ENCODE peak calls at places on chromosomes 5 and 9, in seven cellular contexts. V, T, L, S, K, C and R are unnamed samples.

GRCh38 chr5:100777680-100778281 is 125.3 kb downstream of the ST8SIA4 start:
- DNase-seq in V (peak), T (peak), L (no peak), S (peak), K (peak), C (no peak), R (peak)

GRCh38 chr5:40679998-40680681 is 425 bp downstream of the PTGER4 start:
- DNase-seq in V (no peak), T (no peak), L (peak), S (no peak), K (no peak), C (peak), R (no peak)

GRCh38 chr5:78574157-78574673 is 74.4 kb downstream of the LHFPL2 start:
- DNase-seq in V (no peak), T (peak), L (no peak), S (peak), K (no peak), C (no peak), R (no peak)

GRCh38 chr9:2559212-2560152 is 62.1 kb upstream of the VLDLR start:
- DNase-seq in V (peak), T (peak), L (no peak), S (peak), K (peak), C (peak), R (peak)

GRCh38 chr5:31329722-31330121 is 136.2 kb downstream of the CDH6 start:
- DNase-seq in V (no peak), T (no peak), L (no peak), S (peak), K (no peak), C (no peak), R (no peak)

GRCh38 chr5:57442080-57442839 is 40.4 kb downstream of the ACTBL2 start:
- DNase-seq in V (no peak), T (peak), L (no peak), S (peak), K (peak), C (no peak), R (peak)

GRCh38 chr5:41270423-41271251 is 57.3 kb upstream of the C6 start:
- DNase-seq in V (peak), T (peak), L (peak), S (peak), K (peak), C (no peak), R (peak)

GRCh38 chr5:147455321-147455720 is 54.5 kb downstream of the DPYSL3 start:
- DNase-seq in V (peak), T (peak), L (peak), S (peak), K (peak), C (no peak), R (peak)

GRCh38 chr9:93231121-93231694 is 47.3 kb downstream of the WNK2 start:
- DNase-seq in V (no peak), T (no peak), L (no peak), S (no peak), K (no peak), C (peak), R (no peak)

DNA sequence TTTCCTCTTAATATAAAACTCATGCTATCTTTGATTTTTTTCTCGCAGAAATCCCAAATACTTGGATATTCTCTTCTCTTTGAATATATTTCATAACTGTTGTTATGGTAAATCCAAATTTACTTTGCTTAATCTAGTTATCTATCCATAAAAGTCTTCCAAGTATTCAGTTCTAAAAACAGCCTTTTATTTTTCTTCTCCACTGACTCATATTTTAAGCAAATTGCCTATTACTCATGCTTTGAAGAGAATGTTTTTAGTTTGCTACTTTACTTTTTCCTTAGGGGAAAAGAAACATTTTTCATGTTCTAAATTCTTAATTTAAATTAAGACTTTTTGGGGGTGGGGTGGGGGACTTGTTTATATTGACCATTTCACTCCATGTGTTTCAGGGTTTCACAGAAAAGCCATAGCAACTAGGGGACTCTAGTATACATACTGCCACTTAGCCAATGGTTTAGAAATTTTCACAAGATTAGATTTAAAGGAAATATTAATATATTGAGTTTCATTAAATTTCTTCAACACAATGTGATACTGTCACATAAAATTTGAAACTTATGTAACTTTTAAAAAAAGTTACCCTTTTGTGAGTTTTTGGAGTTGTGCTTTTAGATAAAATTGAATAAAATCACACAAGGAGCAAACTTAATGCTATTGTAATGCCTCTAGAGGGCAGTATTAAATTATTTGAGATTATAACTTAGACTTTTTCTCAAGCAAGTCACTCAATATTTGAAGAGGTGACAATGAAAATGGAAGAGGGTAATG is 545.8 kb upstream of the ARRDC3 start:
- DNase-seq in V (no peak), T (peak), L (peak), S (peak), K (peak), C (no peak), R (peak)
- TF ChIP-seq CTCF in V (peak), T (peak), L (peak), S (peak), K (peak), C (peak), R (peak)

GRCh38 chr5:141484499-141485304 is at the start of gene PCDHGC4:
- DNase-seq in V (no peak), T (no peak), L (peak), S (peak), K (peak), C (no peak), R (no peak)
- H3K4me3 ChIP-seq in V (peak), T (no peak), L (peak), S (peak), K (peak), C (peak), R (peak)

GRCh38 chr9:110340306-110340705 is 2.6 kb upstream of the TXNDC8 start:
- DNase-seq in V (no peak), T (peak), L (peak), S (peak), K (peak), C (no peak), R (peak)
- TF ChIP-seq CTCF in V (no peak), T (peak), L (peak), S (peak), K (peak), C (no peak), R (peak)

DNA sequence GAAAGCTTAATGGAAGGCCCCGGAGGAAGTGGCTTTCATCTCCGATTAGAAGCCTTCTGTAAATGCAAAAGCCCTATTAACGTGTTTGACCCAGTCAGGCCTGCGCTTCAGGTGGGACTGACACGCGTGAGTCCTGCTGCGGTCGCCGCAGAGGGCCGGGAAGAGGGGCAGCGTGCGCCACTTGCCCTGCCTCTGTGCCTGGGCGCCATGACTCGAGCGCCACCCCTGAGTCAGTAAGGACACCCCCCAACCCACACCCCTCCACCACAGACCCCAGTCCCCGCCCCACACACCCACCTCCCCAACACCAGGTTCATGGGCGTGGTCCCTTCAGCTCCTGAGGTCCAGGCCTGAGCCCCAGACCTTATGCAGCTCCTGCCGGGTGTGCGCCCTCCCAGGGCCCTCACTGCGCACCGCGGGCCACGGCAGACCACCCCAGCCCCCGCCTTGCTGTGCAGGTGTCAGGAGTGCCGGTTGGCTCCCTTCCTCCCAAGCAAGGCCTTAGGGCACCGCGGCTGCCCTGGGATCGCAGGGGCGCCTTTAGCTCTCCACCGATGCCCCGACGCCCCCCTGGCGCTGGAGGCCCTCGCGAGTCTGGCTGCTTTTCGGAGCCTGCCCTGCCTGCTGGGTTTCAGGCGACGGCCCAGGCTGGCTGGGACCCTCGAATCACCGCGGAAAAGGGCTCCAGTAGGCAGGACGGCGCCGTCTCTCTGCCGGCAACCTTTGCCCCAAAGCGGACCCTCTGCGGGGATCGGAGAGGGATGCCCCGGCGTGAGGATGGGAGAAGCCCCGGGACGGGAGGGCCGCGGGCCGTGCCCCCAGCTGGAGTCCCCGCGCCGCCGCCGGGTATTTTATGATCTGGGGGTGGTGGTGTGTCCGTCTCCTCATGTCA is 625 bp upstream of the OLFM1 start:
- DNase-seq in V (no peak), T (no peak), L (no peak), S (no peak), K (no peak), C (no peak), R (no peak)
- H3K4me3 ChIP-seq in V (peak), T (no peak), L (peak), S (no peak), K (no peak), C (peak), R (peak)